ENCODE peak calls at places on chromosomes 13 and 19, in seven cellular contexts. G is GM12878, V is HCT116, U is SK-N-SH, S is T47D, M is K562, E is HepG2. Y is an unnamed sample.

GRCh38 chr19:12841094-12841493 is 2.8 kb downstream of the MAST1 start:
- DNase-seq in G (no peak), V (no peak), U (peak), S (no peak), M (peak), E (no peak), Y (peak)

GRCh38 chr13:94332360-94333040 is 147.0 kb downstream of the DCT start:
- DNase-seq in G (no peak), V (no peak), U (no peak), S (no peak), M (no peak), E (no peak), Y (no peak)

GRCh38 chr13:43936630-43937029 is 56.9 kb downstream of the LACC1 start:
- DNase-seq in G (no peak), V (no peak), U (no peak), S (no peak), M (no peak), E (no peak), Y (no peak)

GRCh38 chr19:491146-491741 is 5.0 kb upstream of the MADCAM1 start:
- DNase-seq in G (no peak), V (no peak), U (peak), S (no peak), M (peak), E (peak), Y (no peak)

GRCh38 chr19:7961930-7962626 is 18.6 kb upstream of the TIMM44 start:
- DNase-seq in G (no peak), V (no peak), U (no peak), S (no peak), M (no peak), E (no peak), Y (no peak)

GRCh38 chr13:32622827-32623226 is 36.6 kb downstream of the PDS5B start:
- DNase-seq in G (no peak), V (no peak), U (no peak), S (no peak), M (no peak), E (no peak), Y (no peak)

GRCh38 chr13:75445717-75446529 is 36.0 kb downstream of the TBC1D4 start:
- DNase-seq in G (no peak), V (no peak), U (no peak), S (no peak), M (no peak), E (no peak), Y (no peak)

GRCh38 chr19:29714371-29714952 is 599 bp downstream of the C19orf12 start:
- DNase-seq in G (no peak), V (no peak), U (no peak), S (no peak), M (peak), E (no peak), Y (no peak)

GRCh38 chr13:28147489-28147888 is 9.1 kb downstream of the PAN3 start:
- DNase-seq in G (no peak), V (no peak), U (no peak), S (no peak), M (no peak), E (no peak), Y (no peak)

GRCh38 chr19:21352830-21353229 is 6.0 kb upstream of the ZNF738 start:
- DNase-seq in G (no peak), V (no peak), U (no peak), S (no peak), M (no peak), E (no peak), Y (no peak)

GRCh38 chr13:107124129-107124718 is 556.3 kb upstream of the ARGLU1 start:
- DNase-seq in G (no peak), V (no peak), U (peak), S (no peak), M (no peak), E (peak), Y (no peak)

GRCh38 chr13:40688781-40689180 is 22.3 kb upstream of the FOXO1 start:
- DNase-seq in G (no peak), V (no peak), U (no peak), S (no peak), M (no peak), E (no peak), Y (no peak)

GRCh38 chr19:12840091-12841079 is 2.1 kb downstream of the MAST1 start:
- DNase-seq in G (no peak), V (peak), U (peak), S (peak), M (peak), E (no peak), Y (peak)

GRCh38 chr13:48662226-48662625 is 8.5 kb downstream of the CYSLTR2 start:
- DNase-seq in G (no peak), V (no peak), U (no peak), S (no peak), M (no peak), E (no peak), Y (no peak)

GRCh38 chr13:110472904-110473563 is 88.5 kb downstream of the RAB20 start:
- DNase-seq in G (no peak), V (no peak), U (no peak), S (no peak), M (no peak), E (no peak), Y (no peak)

GRCh38 chr13:110470272-110471009 is 91.1 kb downstream of the RAB20 start:
- DNase-seq in G (no peak), V (no peak), U (peak), S (no peak), M (no peak), E (no peak), Y (no peak)

GRCh38 chr13:110469597-110469996 is 91.9 kb downstream of the RAB20 start:
- DNase-seq in G (no peak), V (no peak), U (no peak), S (no peak), M (no peak), E (no peak), Y (no peak)

GRCh38 chr13:110471156-110471832 is 90.2 kb downstream of the RAB20 start:
- DNase-seq in G (no peak), V (no peak), U (peak), S (no peak), M (no peak), E (no peak), Y (no peak)

GRCh38 chr13:110471833-110472162 is 89.7 kb downstream of the RAB20 start:
- DNase-seq in G (peak), V (no peak), U (no peak), S (no peak), M (peak), E (no peak), Y (no peak)
- TF ChIP-seq JUND in G (peak), V (no peak), U (no peak), S (no peak), M (peak), E (no peak), Y (no peak)

GRCh38 chr13:97935071-97935470 is 18.4 kb upstream of the IPO5 start:
- DNase-seq in G (no peak), V (no peak), U (no peak), S (no peak), M (no peak), E (no peak), Y (no peak)

GRCh38 chr13:97933736-97934135 is 19.7 kb upstream of the IPO5 start:
- DNase-seq in G (no peak), V (no peak), U (no peak), S (no peak), M (no peak), E (no peak), Y (no peak)

GRCh38 chr13:97928306-97928705 is 25.2 kb upstream of the IPO5 start:
- DNase-seq in G (no peak), V (no peak), U (no peak), S (no peak), M (no peak), E (no peak), Y (no peak)

GRCh38 chr13:97934590-97934989 is 18.9 kb upstream of the IPO5 start:
- DNase-seq in G (no peak), V (no peak), U (no peak), S (no peak), M (no peak), E (no peak), Y (no peak)

GRCh38 chr13:97932006-97932405 is 21.5 kb upstream of the IPO5 start:
- DNase-seq in G (no peak), V (no peak), U (no peak), S (no peak), M (no peak), E (no peak), Y (no peak)
- TF ChIP-seq JUND in G (no peak), V (no peak), U (no peak), S (no peak), M (no peak), E (no peak), Y (no peak)

GRCh38 chr19:18291019-18291524 is 9.7 kb upstream of the JUND start:
- DNase-seq in G (no peak), V (no peak), U (peak), S (no peak), M (no peak), E (no peak), Y (no peak)
- TF ChIP-seq JUND in G (no peak), V (no peak), U (no peak), S (no peak), M (no peak), E (no peak), Y (no peak)

GRCh38 chr19:44657211-44657921 is 13.7 kb downstream of the PVR start:
- DNase-seq in G (no peak), V (no peak), U (peak), S (no peak), M (peak), E (peak), Y (no peak)

GRCh38 chr19:44661205-44661604 is 10.1 kb upstream of the CEACAM19 start:
- DNase-seq in G (no peak), V (no peak), U (no peak), S (no peak), M (no peak), E (no peak), Y (no peak)

GRCh38 chr19:44661904-44662303 is 9.4 kb upstream of the CEACAM19 start:
- DNase-seq in G (no peak), V (no peak), U (no peak), S (no peak), M (no peak), E (no peak), Y (no peak)

GRCh38 chr19:44660081-44660480 is 11.2 kb upstream of the CEACAM19 start:
- DNase-seq in G (no peak), V (no peak), U (no peak), S (no peak), M (no peak), E (no peak), Y (no peak)

GRCh38 chr19:44658069-44658727 is 13.1 kb upstream of the CEACAM19 start:
- DNase-seq in G (no peak), V (no peak), U (no peak), S (no peak), M (no peak), E (no peak), Y (no peak)
- TF ChIP-seq JUND in G (no peak), V (no peak), U (no peak), S (no peak), M (no peak), E (no peak), Y (no peak)

DNA sequence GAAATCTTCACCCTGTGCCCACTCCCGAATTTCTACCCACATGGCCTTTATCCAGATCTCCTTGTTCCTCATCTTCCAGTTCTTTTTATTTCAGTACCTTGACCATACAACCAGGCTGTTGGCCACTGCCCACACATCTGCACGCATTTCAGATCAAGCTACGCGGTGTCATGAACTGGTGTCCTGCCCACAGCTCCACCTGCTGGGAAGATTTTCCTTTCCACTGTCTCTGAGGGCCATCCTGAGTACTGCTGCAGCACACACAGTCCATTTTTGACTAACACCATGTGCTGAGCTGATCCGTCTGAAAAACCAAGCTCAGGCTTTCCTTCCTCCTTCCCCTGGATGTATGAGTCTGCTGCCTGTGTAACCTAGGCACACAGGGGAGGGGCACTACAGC is 71.8 kb downstream of the WASF3 start:
- DNase-seq in G (no peak), V (no peak), U (no peak), S (no peak), M (no peak), E (peak), Y (no peak)
- TF ChIP-seq JUND in G (no peak), V (no peak), U (no peak), S (no peak), M (no peak), E (no peak), Y (no peak)

Y was measured in H1.